ENCODE peak calls at places on chromosome 15, in seven cellular contexts. One of them, this sample, is unnamed.
A peak's percentile ranks its signal among the peaks of the same experiment; 100 is the strongest.

GRCh38 chr15:64163662-64164362 is 990 bp upstream of the PPIB start:
- DNase-seq in IMR-90: no peak
- DNase-seq in mesendoderm: peak; percentile 63
- DNase-seq in neuronal stem cell: no peak
- DNase-seq in H1: no peak
- DNase-seq in H9: no peak
- DNase-seq in mesenchymal stem cell: peak; percentile 38
- DNase-seq in this sample: peak; percentile 59

GRCh38 chr15:43514241-43515057 is 3.0 kb upstream of the MAP1A start:
- DNase-seq in IMR-90: peak; percentile 49
- DNase-seq in mesendoderm: peak; percentile 76
- DNase-seq in neuronal stem cell: no peak
- DNase-seq in H1: no peak
- DNase-seq in H9: peak; percentile 67
- DNase-seq in mesenchymal stem cell: peak; percentile 71
- DNase-seq in this sample: no peak

GRCh38 chr15:89187911-89188514 is 33.4 kb downstream of the RLBP1 start:
- DNase-seq in IMR-90: peak; percentile 42
- DNase-seq in mesendoderm: no peak
- DNase-seq in neuronal stem cell: no peak
- DNase-seq in H1: no peak
- DNase-seq in H9: no peak
- DNase-seq in mesenchymal stem cell: no peak
- DNase-seq in this sample: no peak

GRCh38 chr15:69893863-69894262 is 203.9 kb downstream of the TLE3 start:
- DNase-seq in IMR-90: peak; percentile 60
- DNase-seq in mesendoderm: peak; percentile 80
- DNase-seq in neuronal stem cell: no peak
- DNase-seq in H1: no peak
- DNase-seq in H9: no peak
- DNase-seq in mesenchymal stem cell: peak; percentile 87
- DNase-seq in this sample: peak; percentile 45

GRCh38 chr15:68271854-68272471 is 5.6 kb upstream of the FEM1B start:
- DNase-seq in IMR-90: peak; percentile 92
- DNase-seq in mesendoderm: peak; percentile 59
- DNase-seq in neuronal stem cell: no peak
- DNase-seq in H1: no peak
- DNase-seq in H9: peak; percentile 41
- DNase-seq in mesenchymal stem cell: peak; percentile 80
- DNase-seq in this sample: peak; percentile 99

GRCh38 chr15:85649372-85649771 is 145.4 kb downstream of the KLHL25 start:
- DNase-seq in IMR-90: peak; percentile 90
- DNase-seq in mesendoderm: peak; percentile 67
- DNase-seq in neuronal stem cell: no peak
- DNase-seq in H1: no peak
- DNase-seq in H9: no peak
- DNase-seq in mesenchymal stem cell: peak; percentile 95
- DNase-seq in this sample: peak; percentile 15

GRCh38 chr15:99174989-99175388 is 70.1 kb downstream of the SYNM start:
- DNase-seq in IMR-90: no peak
- DNase-seq in mesendoderm: peak; percentile 34
- DNase-seq in neuronal stem cell: no peak
- DNase-seq in H1: no peak
- DNase-seq in H9: no peak
- DNase-seq in mesenchymal stem cell: peak; percentile 55
- DNase-seq in this sample: no peak

GRCh38 chr15:59791646-59792208 is 102.6 kb upstream of the BNIP2 start:
- DNase-seq in IMR-90: no peak
- DNase-seq in mesendoderm: no peak
- DNase-seq in neuronal stem cell: no peak
- DNase-seq in H1: no peak
- DNase-seq in H9: no peak
- DNase-seq in mesenchymal stem cell: no peak
- DNase-seq in this sample: no peak

GRCh38 chr15:45906230-45906629 is 271.4 kb downstream of the SQOR start:
- DNase-seq in IMR-90: no peak
- DNase-seq in mesendoderm: no peak
- DNase-seq in neuronal stem cell: no peak
- DNase-seq in H1: no peak
- DNase-seq in H9: no peak
- DNase-seq in mesenchymal stem cell: no peak
- DNase-seq in this sample: no peak

GRCh38 chr15:68620721-68621528 is 42.1 kb downstream of the CORO2B start:
- DNase-seq in IMR-90: peak; percentile 98
- DNase-seq in mesendoderm: no peak
- DNase-seq in neuronal stem cell: no peak
- DNase-seq in H1: no peak
- DNase-seq in H9: no peak
- DNase-seq in mesenchymal stem cell: peak; percentile 94
- DNase-seq in this sample: no peak

GRCh38 chr15:90201944-90202375 is 830 bp downstream of the SEMA4B start:
- DNase-seq in IMR-90: no peak
- DNase-seq in mesendoderm: peak; percentile 19
- DNase-seq in neuronal stem cell: peak; percentile 31
- DNase-seq in H1: no peak
- DNase-seq in H9: no peak
- DNase-seq in mesenchymal stem cell: peak; percentile 41
- DNase-seq in this sample: no peak

GRCh38 chr15:60784855-60785254 is 305.9 kb upstream of the ICE2 start:
- DNase-seq in IMR-90: no peak
- DNase-seq in mesendoderm: no peak
- DNase-seq in neuronal stem cell: no peak
- DNase-seq in H1: no peak
- DNase-seq in H9: no peak
- DNase-seq in mesenchymal stem cell: no peak
- DNase-seq in this sample: no peak

GRCh38 chr15:48084759-48085420 is 35.9 kb upstream of the SLC24A5 start:
- DNase-seq in IMR-90: peak; percentile 50
- DNase-seq in mesendoderm: peak; percentile 76
- DNase-seq in neuronal stem cell: peak; percentile 37
- DNase-seq in H1: peak; percentile 13
- DNase-seq in H9: peak; percentile 46
- DNase-seq in mesenchymal stem cell: peak; percentile 66
- DNase-seq in this sample: no peak

GRCh38 chr15:41777421-41777973 is 3.2 kb downstream of the MAPKBP1 start:
- DNase-seq in IMR-90: peak; percentile 65
- DNase-seq in mesendoderm: no peak
- DNase-seq in neuronal stem cell: no peak
- DNase-seq in H1: no peak
- DNase-seq in H9: no peak
- DNase-seq in mesenchymal stem cell: no peak
- DNase-seq in this sample: no peak

GRCh38 chr15:64683378-64683777 is 92.0 kb downstream of the RBPMS2 start:
- DNase-seq in IMR-90: no peak
- DNase-seq in mesendoderm: no peak
- DNase-seq in neuronal stem cell: no peak
- DNase-seq in H1: no peak
- DNase-seq in H9: no peak
- DNase-seq in mesenchymal stem cell: no peak
- DNase-seq in this sample: no peak

GRCh38 chr15:68373028-68373427 is 58.9 kb downstream of the ITGA11 start:
- DNase-seq in IMR-90: no peak
- DNase-seq in mesendoderm: no peak
- DNase-seq in neuronal stem cell: no peak
- DNase-seq in H1: no peak
- DNase-seq in H9: no peak
- DNase-seq in mesenchymal stem cell: no peak
- DNase-seq in this sample: no peak

GRCh38 chr15:89912674-89913396 is at the start of gene ARPIN:
- DNase-seq in IMR-90: peak; percentile 32
- DNase-seq in mesendoderm: peak; percentile 68
- DNase-seq in neuronal stem cell: peak; percentile 48
- DNase-seq in H1: no peak
- DNase-seq in H9: peak; percentile 58
- DNase-seq in mesenchymal stem cell: peak; percentile 50
- DNase-seq in this sample: peak; percentile 55

GRCh38 chr15:93179704-93180103 is 90.7 kb upstream of the RGMA start:
- DNase-seq in IMR-90: no peak
- DNase-seq in mesendoderm: peak; percentile 73
- DNase-seq in neuronal stem cell: no peak
- DNase-seq in H1: no peak
- DNase-seq in H9: peak; percentile 53
- DNase-seq in mesenchymal stem cell: no peak
- DNase-seq in this sample: no peak

GRCh38 chr15:43104426-43104825 is 1.4 kb downstream of the UBR1 start:
- DNase-seq in IMR-90: peak; percentile 9
- DNase-seq in mesendoderm: peak; percentile 78
- DNase-seq in neuronal stem cell: no peak
- DNase-seq in H1: no peak
- DNase-seq in H9: no peak
- DNase-seq in mesenchymal stem cell: no peak
- DNase-seq in this sample: no peak

GRCh38 chr15:41812820-41813375 is 15.0 kb upstream of the JMJD7 start:
- DNase-seq in IMR-90: no peak
- DNase-seq in mesendoderm: no peak
- DNase-seq in neuronal stem cell: no peak
- DNase-seq in H1: no peak
- DNase-seq in H9: no peak
- DNase-seq in mesenchymal stem cell: no peak
- DNase-seq in this sample: no peak

GRCh38 chr15:31326729-31327673 is at the start of gene KLF13:
- DNase-seq in IMR-90: peak; percentile 64
- DNase-seq in mesendoderm: no peak
- DNase-seq in neuronal stem cell: no peak
- DNase-seq in H1: no peak
- DNase-seq in H9: no peak
- DNase-seq in mesenchymal stem cell: peak; percentile 72
- DNase-seq in this sample: peak; percentile 76

GRCh38 chr15:96352594-96353377 is 22.3 kb downstream of the NR2F2 start:
- DNase-seq in IMR-90: peak; percentile 81
- DNase-seq in mesendoderm: no peak
- DNase-seq in neuronal stem cell: no peak
- DNase-seq in H1: no peak
- DNase-seq in H9: no peak
- DNase-seq in mesenchymal stem cell: peak; percentile 71
- DNase-seq in this sample: no peak

GRCh38 chr15:73357999-73358665 is 10.6 kb downstream of the HCN4 start:
- DNase-seq in IMR-90: no peak
- DNase-seq in mesendoderm: no peak
- DNase-seq in neuronal stem cell: no peak
- DNase-seq in H1: no peak
- DNase-seq in H9: no peak
- DNase-seq in mesenchymal stem cell: no peak
- DNase-seq in this sample: no peak

GRCh38 chr15:71048913-71049675 is 66.2 kb upstream of the THSD4 start:
- DNase-seq in IMR-90: peak; percentile 99
- DNase-seq in mesendoderm: no peak
- DNase-seq in neuronal stem cell: no peak
- DNase-seq in H1: no peak
- DNase-seq in H9: no peak
- DNase-seq in mesenchymal stem cell: peak; percentile 79
- DNase-seq in this sample: no peak

GRCh38 chr15:84961114-84961452 is 20.6 kb upstream of the PDE8A start:
- DNase-seq in IMR-90: peak; percentile 91
- DNase-seq in mesendoderm: peak; percentile 66
- DNase-seq in neuronal stem cell: no peak
- DNase-seq in H1: no peak
- DNase-seq in H9: no peak
- DNase-seq in mesenchymal stem cell: peak; percentile 66
- DNase-seq in this sample: peak; percentile 46

GRCh38 chr15:101194246-101195138 is 57.4 kb downstream of the CHSY1 start:
- DNase-seq in IMR-90: no peak
- DNase-seq in mesendoderm: no peak
- DNase-seq in neuronal stem cell: no peak
- DNase-seq in H1: no peak
- DNase-seq in H9: no peak
- DNase-seq in mesenchymal stem cell: no peak
- DNase-seq in this sample: no peak
- H2AK5ac ChIP-seq in IMR-90: peak overlapping the region; percentile 18
- H2AK5ac ChIP-seq in mesendoderm: no peak overlapping the region
- H2AK5ac ChIP-seq in neuronal stem cell: no peak overlapping the region
- H2AK5ac ChIP-seq in H1: no peak overlapping the region
- H2AK5ac ChIP-seq in H9: no peak overlapping the region
- H2AK5ac ChIP-seq in mesenchymal stem cell: no peak overlapping the region
- H2AK5ac ChIP-seq in this sample: no peak overlapping the region

GRCh38 chr15:74441248-74441939 is 7.6 kb upstream of the SEMA7A start:
- DNase-seq in IMR-90: no peak
- DNase-seq in mesendoderm: no peak
- DNase-seq in neuronal stem cell: no peak
- DNase-seq in H1: no peak
- DNase-seq in H9: no peak
- DNase-seq in mesenchymal stem cell: no peak
- DNase-seq in this sample: no peak

GRCh38 chr15:74443100-74443909 is 9.5 kb upstream of the SEMA7A start:
- DNase-seq in IMR-90: peak; percentile 59
- DNase-seq in mesendoderm: no peak
- DNase-seq in neuronal stem cell: no peak
- DNase-seq in H1: no peak
- DNase-seq in H9: no peak
- DNase-seq in mesenchymal stem cell: no peak
- DNase-seq in this sample: peak; percentile 27

GRCh38 chr15:74442063-74442462 is 8.3 kb upstream of the SEMA7A start:
- DNase-seq in IMR-90: no peak
- DNase-seq in mesendoderm: no peak
- DNase-seq in neuronal stem cell: no peak
- DNase-seq in H1: no peak
- DNase-seq in H9: no peak
- DNase-seq in mesenchymal stem cell: no peak
- DNase-seq in this sample: no peak

GRCh38 chr15:74444106-74445062 is 10.6 kb upstream of the SEMA7A start:
- DNase-seq in IMR-90: no peak
- DNase-seq in mesendoderm: no peak
- DNase-seq in neuronal stem cell: no peak
- DNase-seq in H1: no peak
- DNase-seq in H9: no peak
- DNase-seq in mesenchymal stem cell: no peak
- DNase-seq in this sample: no peak

DNA sequence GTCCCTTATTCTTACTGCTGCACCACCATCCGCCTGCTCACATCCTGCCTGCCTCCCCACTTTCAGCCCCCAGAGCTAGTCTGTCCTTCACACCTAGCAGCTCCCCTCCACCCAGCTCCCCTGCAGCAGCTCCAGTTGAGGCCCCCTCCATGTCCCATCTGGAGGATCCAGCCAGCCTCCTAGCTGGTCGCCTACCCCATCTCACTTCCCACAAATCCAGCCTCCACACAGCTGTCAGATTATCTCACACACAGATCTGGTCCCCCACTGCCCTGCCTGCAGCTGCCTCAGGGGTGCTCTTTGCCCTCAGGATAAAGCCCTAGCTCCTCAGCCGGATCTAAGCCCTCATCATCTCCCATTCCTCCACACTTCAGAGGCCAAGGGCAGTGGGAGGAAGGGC is 8.8 kb upstream of the SEMA7A start:
- DNase-seq in IMR-90: no peak
- DNase-seq in mesendoderm: no peak
- DNase-seq in neuronal stem cell: no peak
- DNase-seq in H1: no peak
- DNase-seq in H9: no peak
- DNase-seq in mesenchymal stem cell: no peak
- DNase-seq in this sample: no peak
- H2AK5ac ChIP-seq in IMR-90: peak overlapping the region; percentile 92
- H2AK5ac ChIP-seq in mesendoderm: no peak overlapping the region
- H2AK5ac ChIP-seq in neuronal stem cell: peak overlapping the region; percentile 29
- H2AK5ac ChIP-seq in H1: no peak overlapping the region
- H2AK5ac ChIP-seq in H9: no peak overlapping the region
- H2AK5ac ChIP-seq in mesenchymal stem cell: no peak overlapping the region
- H2AK5ac ChIP-seq in this sample: peak overlapping the region; percentile 11

GRCh38 chr15:86879250-86880229 is 799.9 kb downstream of the AGBL1 start:
- DNase-seq in IMR-90: no peak
- DNase-seq in mesendoderm: no peak
- DNase-seq in neuronal stem cell: no peak
- DNase-seq in H1: no peak
- DNase-seq in H9: no peak
- DNase-seq in mesenchymal stem cell: no peak
- DNase-seq in this sample: no peak
- H2AK5ac ChIP-seq in IMR-90: no peak overlapping the region
- H2AK5ac ChIP-seq in mesendoderm: no peak overlapping the region
- H2AK5ac ChIP-seq in neuronal stem cell: no peak overlapping the region
- H2AK5ac ChIP-seq in H1: no peak overlapping the region
- H2AK5ac ChIP-seq in H9: no peak overlapping the region
- H2AK5ac ChIP-seq in mesenchymal stem cell: no peak overlapping the region
- H2AK5ac ChIP-seq in this sample: no peak overlapping the region

GRCh38 chr15:40338041-40338657 is 2.6 kb downstream of the CCDC9B start:
- DNase-seq in IMR-90: peak; percentile 60
- DNase-seq in mesendoderm: peak; percentile 91
- DNase-seq in neuronal stem cell: peak; percentile 62
- DNase-seq in H1: no peak
- DNase-seq in H9: peak; percentile 89
- DNase-seq in mesenchymal stem cell: peak; percentile 76
- DNase-seq in this sample: peak; percentile 66
- H2AK5ac ChIP-seq in IMR-90: peak overlapping the region; percentile 99
- H2AK5ac ChIP-seq in mesendoderm: no peak overlapping the region
- H2AK5ac ChIP-seq in neuronal stem cell: no peak overlapping the region
- H2AK5ac ChIP-seq in H1: no peak overlapping the region
- H2AK5ac ChIP-seq in H9: no peak overlapping the region
- H2AK5ac ChIP-seq in mesenchymal stem cell: peak overlapping the region; percentile 35
- H2AK5ac ChIP-seq in this sample: no peak overlapping the region

This sample was measured in trophoblast cell.